ENCODE peak calls at places on chromosome 5, in four cellular contexts. M, H, P and U are unnamed samples.

GRCh38 chr5:1060535-1060981 is 51.3 kb downstream of the SLC12A7 start:
- DNase-seq in M (no peak), H (no peak), P (no peak), U (no peak)

GRCh38 chr5:95162231-95162992 is 122.5 kb downstream of the MCTP1 start:
- DNase-seq in M (no peak), H (no peak), P (no peak), U (no peak)

GRCh38 chr5:78627175-78627574 is 21.4 kb downstream of the LHFPL2 start:
- DNase-seq in M (no peak), H (no peak), P (no peak), U (peak)

GRCh38 chr5:148437249-148437648 is 53.5 kb downstream of the FBXO38 start:
- DNase-seq in M (no peak), H (no peak), P (no peak), U (no peak)

GRCh38 chr5:44887722-44888121 is 79.0 kb downstream of the MRPS30 start:
- DNase-seq in M (no peak), H (no peak), P (no peak), U (peak)

GRCh38 chr5:92380069-92380770 is 997.1 kb upstream of the ARRDC3 start:
- DNase-seq in M (no peak), H (no peak), P (peak), U (peak)

GRCh38 chr5:164597293-164597900 is 1092.0 kb downstream of the MAT2B start:
- DNase-seq in M (no peak), H (no peak), P (peak), U (peak)

GRCh38 chr5:121863753-121864152 is 12.1 kb downstream of the FTMT start:
- DNase-seq in M (no peak), H (no peak), P (no peak), U (no peak)

GRCh38 chr5:62689599-62690368 is 111.2 kb downstream of the LRRC70 start:
- DNase-seq in M (no peak), H (no peak), P (no peak), U (no peak)

GRCh38 chr5:3715048-3715447 is 119.4 kb downstream of the IRX1 start:
- DNase-seq in M (no peak), H (no peak), P (no peak), U (no peak)

GRCh38 chr5:172740483-172741205 is 30.4 kb downstream of the DUSP1 start:
- DNase-seq in M (no peak), H (peak), P (no peak), U (peak)

GRCh38 chr5:140340605-140341004 is 5.8 kb downstream of the HBEGF start:
- DNase-seq in M (no peak), H (no peak), P (no peak), U (no peak)

GRCh38 chr5:7849531-7850240 is 1.2 kb downstream of the CFAP90 start:
- DNase-seq in M (peak), H (peak), P (peak), U (no peak)

GRCh38 chr5:83069406-83069805 is 7.8 kb downstream of the TMEM167A start:
- DNase-seq in M (no peak), H (peak), P (no peak), U (peak)

GRCh38 chr5:162558120-162558519 is 490.5 kb downstream of the GABRG2 start:
- DNase-seq in M (no peak), H (no peak), P (no peak), U (no peak)

GRCh38 chr5:129379406-129379805 is 80.7 kb upstream of the ADAMTS19 start:
- DNase-seq in M (no peak), H (no peak), P (no peak), U (no peak)

GRCh38 chr5:8842906-8843590 is 702.8 kb downstream of the SEMA5A start:
- DNase-seq in M (no peak), H (peak), P (peak), U (peak)

GRCh38 chr5:130333089-130333488 is 428.8 kb downstream of the CHSY3 start:
- DNase-seq in M (no peak), H (peak), P (no peak), U (peak)

GRCh38 chr5:166505086-166505485 is 1786.4 kb upstream of the WWC1 start:
- DNase-seq in M (no peak), H (no peak), P (no peak), U (no peak)

GRCh38 chr5:2172471-2172870 is 289.7 kb upstream of the IRX4 start:
- DNase-seq in M (no peak), H (no peak), P (peak), U (no peak)

GRCh38 chr5:131587541-131587940 is 47.5 kb downstream of the RAPGEF6 start:
- DNase-seq in M (no peak), H (peak), P (no peak), U (peak)

GRCh38 chr5:136242611-136243010 is 49.6 kb upstream of the SMIM32 start:
- DNase-seq in M (no peak), H (no peak), P (no peak), U (no peak)

GRCh38 chr5:149024477-149024876 is 38.4 kb downstream of the SH3TC2 start:
- DNase-seq in M (no peak), H (peak), P (no peak), U (peak)

GRCh38 chr5:146878471-146879172 is at the start of gene PPP2R2B:
- DNase-seq in M (no peak), H (peak), P (peak), U (peak)

GRCh38 chr5:57072218-57072892 is 101.5 kb upstream of the GPBP1 start:
- DNase-seq in M (no peak), H (no peak), P (no peak), U (no peak)

GRCh38 chr5:111743521-111743920 is 13.5 kb downstream of the NREP start:
- DNase-seq in M (no peak), H (peak), P (no peak), U (no peak)

GRCh38 chr5:180467989-180468731 is 26.0 kb upstream of the CNOT6 start:
- DNase-seq in M (no peak), H (no peak), P (no peak), U (no peak)

GRCh38 chr5:125794922-125795321 is 628.3 kb upstream of the GRAMD2B start:
- DNase-seq in M (no peak), H (no peak), P (no peak), U (no peak)